ENCODE peak calls at places on chromosomes 11 and 22, in eight cellular contexts. One of them, this sample, is unnamed.

GRCh38 chr11:59273008-59273841 is 60.5 kb upstream of the MPEG1 start:
- DNase-seq in GM23248: no peak
- DNase-seq in PC-3: peak
- DNase-seq in HepG2: no peak
- DNase-seq in MM.1S: peak
- DNase-seq in SK-N-SH: no peak
- DNase-seq in neuronal stem cell: no peak
- DNase-seq in endothelial cell of umbilical vein: no peak
- DNase-seq in this sample: no peak

GRCh38 chr11:46389450-46390330 is 1.9 kb downstream of the CHRM4 start:
- DNase-seq in PC-3: peak
- DNase-seq in endothelial cell of umbilical vein: peak
- DNase-seq in HepG2: peak
- DNase-seq in MM.1S: peak
- DNase-seq in SK-N-SH: peak
- DNase-seq in neuronal stem cell: peak
- DNase-seq in GM23248: peak
- DNase-seq in this sample: peak

GRCh38 chr11:109853156-109853776 is 239.9 kb upstream of the ZC3H12C start:
- DNase-seq in HepG2: peak
- DNase-seq in GM23248: peak
- DNase-seq in neuronal stem cell: peak
- DNase-seq in MM.1S: peak
- DNase-seq in PC-3: peak
- DNase-seq in endothelial cell of umbilical vein: peak
- DNase-seq in SK-N-SH: no peak
- DNase-seq in this sample: peak

GRCh38 chr11:121391914-121392313 is 60.2 kb upstream of the SORL1 start:
- DNase-seq in PC-3: peak
- DNase-seq in HepG2: no peak
- DNase-seq in SK-N-SH: no peak
- DNase-seq in endothelial cell of umbilical vein: no peak
- DNase-seq in MM.1S: no peak
- DNase-seq in neuronal stem cell: no peak
- DNase-seq in GM23248: no peak
- DNase-seq in this sample: no peak

GRCh38 chr11:17772704-17773600 is 38.4 kb downstream of the KCNC1 start:
- DNase-seq in SK-N-SH: no peak
- DNase-seq in HepG2: no peak
- DNase-seq in endothelial cell of umbilical vein: no peak
- DNase-seq in neuronal stem cell: no peak
- DNase-seq in MM.1S: no peak
- DNase-seq in GM23248: no peak
- DNase-seq in PC-3: no peak
- DNase-seq in this sample: no peak

GRCh38 chr11:26243426-26243825 is 88.5 kb upstream of the ANO3 start:
- DNase-seq in SK-N-SH: no peak
- DNase-seq in endothelial cell of umbilical vein: no peak
- DNase-seq in HepG2: no peak
- DNase-seq in MM.1S: no peak
- DNase-seq in neuronal stem cell: no peak
- DNase-seq in GM23248: peak
- DNase-seq in PC-3: peak
- DNase-seq in this sample: peak

GRCh38 chr11:1203505-1204271 is 19.2 kb upstream of the MUC5B start:
- DNase-seq in HepG2: no peak
- DNase-seq in GM23248: no peak
- DNase-seq in MM.1S: no peak
- DNase-seq in PC-3: peak
- DNase-seq in endothelial cell of umbilical vein: no peak
- DNase-seq in SK-N-SH: peak
- DNase-seq in neuronal stem cell: no peak
- DNase-seq in this sample: no peak

GRCh38 chr11:103436131-103436770 is 327.0 kb downstream of the DYNC2H1 start:
- DNase-seq in neuronal stem cell: no peak
- DNase-seq in MM.1S: no peak
- DNase-seq in endothelial cell of umbilical vein: no peak
- DNase-seq in SK-N-SH: no peak
- DNase-seq in HepG2: no peak
- DNase-seq in PC-3: no peak
- DNase-seq in GM23248: peak
- DNase-seq in this sample: no peak

GRCh38 chr22:44847380-44847779 is 95.0 kb downstream of the ARHGAP8 start:
- DNase-seq in HepG2: no peak
- DNase-seq in GM23248: no peak
- DNase-seq in SK-N-SH: peak
- DNase-seq in neuronal stem cell: no peak
- DNase-seq in endothelial cell of umbilical vein: no peak
- DNase-seq in PC-3: no peak
- DNase-seq in MM.1S: no peak
- DNase-seq in this sample: no peak

GRCh38 chr11:59680287-59681154 is 11.7 kb upstream of the PATL1 start:
- DNase-seq in MM.1S: peak
- DNase-seq in SK-N-SH: peak
- DNase-seq in neuronal stem cell: peak
- DNase-seq in GM23248: peak
- DNase-seq in PC-3: peak
- DNase-seq in endothelial cell of umbilical vein: peak
- DNase-seq in HepG2: peak
- DNase-seq in this sample: peak

GRCh38 chr11:12285106-12285505 is 92.3 kb upstream of the PARVA start:
- DNase-seq in MM.1S: no peak
- DNase-seq in PC-3: peak
- DNase-seq in neuronal stem cell: no peak
- DNase-seq in endothelial cell of umbilical vein: peak
- DNase-seq in GM23248: peak
- DNase-seq in SK-N-SH: no peak
- DNase-seq in HepG2: no peak
- DNase-seq in this sample: peak

GRCh38 chr11:101458161-101458560 is 125.6 kb downstream of the TRPC6 start:
- DNase-seq in PC-3: peak
- DNase-seq in endothelial cell of umbilical vein: no peak
- DNase-seq in HepG2: no peak
- DNase-seq in neuronal stem cell: no peak
- DNase-seq in GM23248: peak
- DNase-seq in MM.1S: no peak
- DNase-seq in SK-N-SH: no peak
- DNase-seq in this sample: peak

GRCh38 chr11:58784995-58785394 is 53.3 kb upstream of the GLYAT start:
- DNase-seq in GM23248: no peak
- DNase-seq in MM.1S: no peak
- DNase-seq in neuronal stem cell: no peak
- DNase-seq in HepG2: no peak
- DNase-seq in PC-3: no peak
- DNase-seq in SK-N-SH: no peak
- DNase-seq in endothelial cell of umbilical vein: no peak
- DNase-seq in this sample: no peak

GRCh38 chr11:114375052-114375451 is 25.3 kb downstream of the C11orf71 start:
- DNase-seq in SK-N-SH: no peak
- DNase-seq in HepG2: no peak
- DNase-seq in MM.1S: no peak
- DNase-seq in GM23248: no peak
- DNase-seq in endothelial cell of umbilical vein: no peak
- DNase-seq in neuronal stem cell: no peak
- DNase-seq in PC-3: no peak
- DNase-seq in this sample: no peak

GRCh38 chr22:17441326-17441725 is 72.1 kb downstream of the CECR2 start:
- DNase-seq in MM.1S: no peak
- DNase-seq in HepG2: no peak
- DNase-seq in PC-3: no peak
- DNase-seq in GM23248: no peak
- DNase-seq in SK-N-SH: no peak
- DNase-seq in endothelial cell of umbilical vein: no peak
- DNase-seq in neuronal stem cell: no peak
- DNase-seq in this sample: no peak

GRCh38 chr22:40006641-40007040 is 11.9 kb downstream of the FAM83F start:
- DNase-seq in PC-3: no peak
- DNase-seq in HepG2: no peak
- DNase-seq in neuronal stem cell: no peak
- DNase-seq in SK-N-SH: no peak
- DNase-seq in GM23248: no peak
- DNase-seq in MM.1S: no peak
- DNase-seq in endothelial cell of umbilical vein: no peak
- DNase-seq in this sample: no peak

GRCh38 chr11:86623041-86623621 is 49.3 kb downstream of the ME3 start:
- DNase-seq in neuronal stem cell: no peak
- DNase-seq in MM.1S: no peak
- DNase-seq in SK-N-SH: no peak
- DNase-seq in PC-3: no peak
- DNase-seq in endothelial cell of umbilical vein: peak
- DNase-seq in HepG2: no peak
- DNase-seq in GM23248: peak
- DNase-seq in this sample: no peak

GRCh38 chr22:44550666-44551491 is 52.8 kb upstream of the RTL6 start:
- DNase-seq in GM23248: peak
- DNase-seq in PC-3: peak
- DNase-seq in endothelial cell of umbilical vein: peak
- DNase-seq in MM.1S: no peak
- DNase-seq in neuronal stem cell: no peak
- DNase-seq in SK-N-SH: no peak
- DNase-seq in HepG2: no peak
- DNase-seq in this sample: peak

GRCh38 chr11:14537134-14537599 is 17.0 kb upstream of the PSMA1 start:
- DNase-seq in neuronal stem cell: peak
- DNase-seq in HepG2: peak
- DNase-seq in PC-3: peak
- DNase-seq in SK-N-SH: peak
- DNase-seq in endothelial cell of umbilical vein: peak
- DNase-seq in MM.1S: peak
- DNase-seq in GM23248: peak
- DNase-seq in this sample: peak

DNA sequence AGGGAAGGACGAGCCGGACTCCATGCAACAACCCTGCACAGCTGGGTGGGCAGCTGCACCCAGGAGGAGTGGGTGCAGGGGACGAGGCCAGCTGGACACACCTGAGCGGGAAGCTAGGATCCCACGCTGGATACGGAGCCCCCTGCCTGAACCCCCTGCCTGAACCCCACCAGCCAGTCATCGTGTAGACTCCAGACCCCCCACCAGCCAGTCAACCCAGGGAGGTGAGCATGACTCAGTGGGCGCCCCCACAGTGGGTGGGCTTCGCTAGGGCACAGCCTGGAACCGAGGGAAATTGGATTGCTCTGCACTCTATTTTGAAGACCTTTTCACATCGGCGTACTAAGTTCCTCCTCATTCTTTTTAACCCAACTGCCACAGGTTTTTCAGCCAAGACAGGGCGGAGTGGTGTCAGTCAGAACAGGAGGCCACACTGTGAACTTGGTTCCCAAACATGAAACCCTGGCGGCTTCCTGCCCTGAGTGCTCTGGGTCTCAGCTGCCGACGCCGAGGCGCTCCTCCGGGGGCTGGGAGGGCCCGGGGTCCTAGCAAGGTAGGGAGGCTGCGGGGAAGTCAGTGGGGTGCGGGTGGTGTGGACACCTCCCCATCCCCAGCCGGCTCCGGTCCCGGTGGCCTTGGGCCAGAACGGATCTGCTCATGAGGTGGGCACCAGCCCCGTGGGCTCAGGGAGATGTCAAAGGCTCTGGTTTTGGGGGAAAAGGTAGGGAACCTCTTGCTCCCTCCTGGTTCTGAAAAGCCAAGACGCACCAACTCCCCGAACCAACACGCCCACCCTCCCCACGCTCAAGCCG is 57.0 kb downstream of the BRD1 start:
- DNase-seq in PC-3: no peak
- DNase-seq in MM.1S: no peak
- DNase-seq in endothelial cell of umbilical vein: no peak
- DNase-seq in GM23248: no peak
- DNase-seq in SK-N-SH: no peak
- DNase-seq in neuronal stem cell: no peak
- DNase-seq in HepG2: no peak
- DNase-seq in this sample: no peak
- H3K9ac ChIP-seq in PC-3: no peak
- H3K9ac ChIP-seq in MM.1S: no peak
- H3K9ac ChIP-seq in endothelial cell of umbilical vein: no peak
- H3K9ac ChIP-seq in GM23248: no peak
- H3K9ac ChIP-seq in SK-N-SH: no peak
- H3K9ac ChIP-seq in neuronal stem cell: no peak
- H3K9ac ChIP-seq in HepG2: no peak
- H3K9ac ChIP-seq in this sample: no peak

GRCh38 chr22:49487950-49488349 is 339.7 kb downstream of the BRD1 start:
- DNase-seq in neuronal stem cell: no peak
- DNase-seq in HepG2: no peak
- DNase-seq in SK-N-SH: no peak
- DNase-seq in MM.1S: no peak
- DNase-seq in PC-3: peak
- DNase-seq in GM23248: no peak
- DNase-seq in endothelial cell of umbilical vein: no peak
- DNase-seq in this sample: no peak
- H3K27ac ChIP-seq in neuronal stem cell: no peak
- H3K27ac ChIP-seq in HepG2: no peak
- H3K27ac ChIP-seq in SK-N-SH: no peak
- H3K27ac ChIP-seq in MM.1S: no peak
- H3K27ac ChIP-seq in PC-3: peak
- H3K27ac ChIP-seq in GM23248: no peak
- H3K27ac ChIP-seq in endothelial cell of umbilical vein: no peak
- H3K27ac ChIP-seq in this sample: no peak

DNA sequence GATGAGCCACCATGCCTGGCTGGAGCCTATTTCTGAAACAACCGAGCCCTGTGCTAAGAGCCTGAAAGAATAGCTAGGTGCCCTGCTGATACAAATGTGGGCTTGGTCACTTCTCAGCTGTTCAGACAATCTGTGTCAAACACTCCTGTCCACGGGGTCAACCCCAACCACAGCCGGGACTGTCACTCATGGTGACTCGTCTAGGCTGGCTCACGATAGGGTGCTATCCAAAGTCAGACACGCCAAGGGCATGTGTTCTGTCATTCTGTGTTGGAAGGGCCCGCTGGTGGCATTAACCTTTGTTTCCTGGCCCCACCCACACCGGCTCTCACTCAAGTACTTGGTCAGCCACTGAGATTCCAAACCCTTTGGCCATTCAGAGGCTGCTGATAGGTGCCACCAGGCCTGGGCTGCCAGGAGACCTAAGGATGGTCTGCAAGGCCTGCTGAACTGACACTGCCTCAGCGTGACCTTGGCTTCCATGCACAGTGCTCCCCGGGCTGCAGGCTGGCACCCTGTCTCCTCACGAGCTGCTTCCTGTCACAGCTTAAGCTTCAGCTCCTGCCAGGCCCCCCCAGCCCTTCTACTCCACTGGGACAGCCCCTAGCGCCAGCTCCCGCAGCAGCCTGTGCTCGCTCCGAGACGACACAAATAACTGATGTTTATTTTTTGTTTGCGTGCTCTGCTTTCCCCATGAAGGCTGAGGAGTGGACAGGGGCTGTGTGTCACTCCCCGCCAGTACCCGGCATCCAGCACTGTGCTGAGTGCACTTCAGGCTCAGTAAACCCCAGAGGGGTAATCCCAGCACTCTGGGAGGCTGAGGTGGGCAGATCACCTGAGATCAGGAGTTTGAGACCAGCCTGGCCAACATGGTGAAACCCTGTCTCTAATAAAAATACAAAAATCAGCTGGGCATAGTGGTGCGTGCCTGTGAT is 14.3 kb upstream of the CDC42BPG start:
- DNase-seq in endothelial cell of umbilical vein: no peak
- DNase-seq in neuronal stem cell: no peak
- DNase-seq in MM.1S: no peak
- DNase-seq in HepG2: no peak
- DNase-seq in SK-N-SH: no peak
- DNase-seq in GM23248: no peak
- DNase-seq in PC-3: peak
- DNase-seq in this sample: no peak
- H3K4me3 ChIP-seq in endothelial cell of umbilical vein: no peak
- H3K4me3 ChIP-seq in neuronal stem cell: no peak
- H3K4me3 ChIP-seq in MM.1S: peak
- H3K4me3 ChIP-seq in HepG2: no peak
- H3K4me3 ChIP-seq in SK-N-SH: no peak
- H3K4me3 ChIP-seq in GM23248: no peak
- H3K4me3 ChIP-seq in PC-3: no peak
- H3K4me3 ChIP-seq in this sample: no peak

GRCh38 chr11:2691991-2692841 is 7.6 kb downstream of the KCNQ1OT1 start:
- DNase-seq in MM.1S: no peak
- DNase-seq in HepG2: peak
- DNase-seq in endothelial cell of umbilical vein: no peak
- DNase-seq in SK-N-SH: no peak
- DNase-seq in neuronal stem cell: no peak
- DNase-seq in GM23248: no peak
- DNase-seq in PC-3: peak
- DNase-seq in this sample: no peak
- H3K9ac ChIP-seq in MM.1S: no peak
- H3K9ac ChIP-seq in HepG2: peak
- H3K9ac ChIP-seq in endothelial cell of umbilical vein: no peak
- H3K9ac ChIP-seq in SK-N-SH: no peak
- H3K9ac ChIP-seq in neuronal stem cell: no peak
- H3K9ac ChIP-seq in GM23248: no peak
- H3K9ac ChIP-seq in PC-3: no peak
- H3K9ac ChIP-seq in this sample: no peak